ENCODE peak calls at places on chromosomes 11 and 22, in five cellular contexts. One of them, this sample, is unnamed.

GRCh38 chr11:71240061-71240690 is 12.2 kb downstream of the SHANK2 start:
- DNase-seq in amniotic stem cell: no peak
- DNase-seq in activated CD8-positive, alpha-beta memory T cell treated with anti-CD3 and anti-CD28 coated beads for 1 hour: no peak
- DNase-seq in NCI-H82: no peak
- DNase-seq in naive thymus-derived CD4-positive, alpha-beta T cell: no peak
- DNase-seq in this sample: no peak

GRCh38 chr11:2747236-2748015 is 47.6 kb upstream of the KCNQ1OT1 start:
- DNase-seq in amniotic stem cell: no peak
- DNase-seq in activated CD8-positive, alpha-beta memory T cell treated with anti-CD3 and anti-CD28 coated beads for 1 hour: no peak
- DNase-seq in NCI-H82: peak; percentile 28
- DNase-seq in naive thymus-derived CD4-positive, alpha-beta T cell: no peak
- DNase-seq in this sample: no peak

GRCh38 chr11:95831198-95831883 is 41.0 kb downstream of the CEP57 start:
- DNase-seq in amniotic stem cell: peak; percentile 18
- DNase-seq in activated CD8-positive, alpha-beta memory T cell treated with anti-CD3 and anti-CD28 coated beads for 1 hour: no peak
- DNase-seq in NCI-H82: no peak
- DNase-seq in naive thymus-derived CD4-positive, alpha-beta T cell: no peak
- DNase-seq in this sample: peak; percentile 8

GRCh38 chr22:40345801-40346177 is 511 bp upstream of the ADSL start:
- DNase-seq in amniotic stem cell: peak; percentile 10
- DNase-seq in activated CD8-positive, alpha-beta memory T cell treated with anti-CD3 and anti-CD28 coated beads for 1 hour: no peak
- DNase-seq in NCI-H82: peak; percentile 61
- DNase-seq in naive thymus-derived CD4-positive, alpha-beta T cell: peak; percentile 39
- DNase-seq in this sample: peak; percentile 46

GRCh38 chr11:75105462-75105925 is 8.8 kb upstream of the OR2AT4 start:
- DNase-seq in amniotic stem cell: no peak
- DNase-seq in activated CD8-positive, alpha-beta memory T cell treated with anti-CD3 and anti-CD28 coated beads for 1 hour: no peak
- DNase-seq in NCI-H82: peak; percentile 18
- DNase-seq in naive thymus-derived CD4-positive, alpha-beta T cell: no peak
- DNase-seq in this sample: no peak

GRCh38 chr22:33352768-33353167 is 294.6 kb upstream of the SYN3 start:
- DNase-seq in amniotic stem cell: no peak
- DNase-seq in activated CD8-positive, alpha-beta memory T cell treated with anti-CD3 and anti-CD28 coated beads for 1 hour: no peak
- DNase-seq in NCI-H82: no peak
- DNase-seq in naive thymus-derived CD4-positive, alpha-beta T cell: no peak
- DNase-seq in this sample: no peak

GRCh38 chr11:765025-765801 is 12.1 kb downstream of the GATD1 start:
- DNase-seq in amniotic stem cell: no peak
- DNase-seq in activated CD8-positive, alpha-beta memory T cell treated with anti-CD3 and anti-CD28 coated beads for 1 hour: peak; percentile 51
- DNase-seq in NCI-H82: peak; percentile 35
- DNase-seq in naive thymus-derived CD4-positive, alpha-beta T cell: peak; percentile 47
- DNase-seq in this sample: peak; percentile 78

GRCh38 chr11:91495837-91496236 is 728.8 kb upstream of the FAT3 start:
- DNase-seq in amniotic stem cell: no peak
- DNase-seq in activated CD8-positive, alpha-beta memory T cell treated with anti-CD3 and anti-CD28 coated beads for 1 hour: no peak
- DNase-seq in NCI-H82: no peak
- DNase-seq in naive thymus-derived CD4-positive, alpha-beta T cell: no peak
- DNase-seq in this sample: no peak

GRCh38 chr11:111047376-111047775 is 198.1 kb upstream of the POU2AF2 start:
- DNase-seq in amniotic stem cell: no peak
- DNase-seq in activated CD8-positive, alpha-beta memory T cell treated with anti-CD3 and anti-CD28 coated beads for 1 hour: no peak
- DNase-seq in NCI-H82: no peak
- DNase-seq in naive thymus-derived CD4-positive, alpha-beta T cell: no peak
- DNase-seq in this sample: no peak

GRCh38 chr11:79374707-79375106 is 66.1 kb downstream of the TENM4 start:
- DNase-seq in amniotic stem cell: no peak
- DNase-seq in activated CD8-positive, alpha-beta memory T cell treated with anti-CD3 and anti-CD28 coated beads for 1 hour: no peak
- DNase-seq in NCI-H82: no peak
- DNase-seq in naive thymus-derived CD4-positive, alpha-beta T cell: no peak
- DNase-seq in this sample: no peak

GRCh38 chr11:13328276-13328675 is 50.7 kb downstream of the BMAL1 start:
- DNase-seq in amniotic stem cell: no peak
- DNase-seq in activated CD8-positive, alpha-beta memory T cell treated with anti-CD3 and anti-CD28 coated beads for 1 hour: no peak
- DNase-seq in NCI-H82: no peak
- DNase-seq in naive thymus-derived CD4-positive, alpha-beta T cell: no peak
- DNase-seq in this sample: no peak

GRCh38 chr22:44407404-44408226 is 90.4 kb downstream of the RTL6 start:
- DNase-seq in amniotic stem cell: no peak
- DNase-seq in activated CD8-positive, alpha-beta memory T cell treated with anti-CD3 and anti-CD28 coated beads for 1 hour: no peak
- DNase-seq in NCI-H82: no peak
- DNase-seq in naive thymus-derived CD4-positive, alpha-beta T cell: no peak
- DNase-seq in this sample: no peak